ENCODE peak calls at places on chromosome 1, in six cellular contexts. S is BE2C, J is ascending aorta, A is astrocyte, I is H1, X is adrenal gland. L is an unnamed sample.

GRCh38 chr1:67371681-67372080 is 58.5 kb downstream of the SERBP1 start:
- DNase-seq in S (no peak), J (no peak), A (peak), I (no peak), X (no peak), L (no peak)

GRCh38 chr1:228162286-228163003 is 3.2 kb upstream of the IBA57 start:
- DNase-seq in S (peak), J (no peak), A (peak), I (no peak), X (peak), L (no peak)

GRCh38 chr1:198024782-198025181 is 107.6 kb downstream of the LHX9 start:
- DNase-seq in S (no peak), J (no peak), A (peak), I (no peak), X (no peak), L (no peak)

GRCh38 chr1:212293579-212293978 is 8.4 kb downstream of the PPP2R5A start:
- DNase-seq in S (no peak), J (no peak), A (no peak), I (no peak), X (no peak), L (no peak)

GRCh38 chr1:219927956-219928790 is at the start of gene SLC30A10:
- DNase-seq in S (peak), J (no peak), A (peak), I (peak), X (no peak), L (no peak)

GRCh38 chr1:79966438-79966837 is 959.9 kb upstream of the ADGRL4 start:
- DNase-seq in S (no peak), J (no peak), A (no peak), I (no peak), X (no peak), L (no peak)

GRCh38 chr1:215114154-215114933 is 31.8 kb downstream of the KCNK2 start:
- DNase-seq in S (no peak), J (no peak), A (peak), I (no peak), X (no peak), L (no peak)

GRCh38 chr1:185144233-185144632 is 12.5 kb downstream of the TRMT1L start:
- DNase-seq in S (no peak), J (no peak), A (peak), I (no peak), X (no peak), L (no peak)

GRCh38 chr1:209430821-209431259 is 152.7 kb upstream of the CAMK1G start:
- DNase-seq in S (no peak), J (no peak), A (no peak), I (no peak), X (no peak), L (no peak)

GRCh38 chr1:61163794-61164193 is 81.4 kb downstream of the NFIA start:
- DNase-seq in S (no peak), J (no peak), A (no peak), I (no peak), X (no peak), L (no peak)

GRCh38 chr1:203327684-203328457 is 22.6 kb downstream of the BTG2 start:
- DNase-seq in S (peak), J (peak), A (peak), I (no peak), X (no peak), L (no peak)

GRCh38 chr1:179366093-179366800 is 476 bp downstream of the AXDND1 start:
- DNase-seq in S (no peak), J (no peak), A (no peak), I (no peak), X (no peak), L (no peak)

GRCh38 chr1:201594575-201595245 is 55.8 kb downstream of the NAV1 start:
- DNase-seq in S (no peak), J (no peak), A (no peak), I (peak), X (no peak), L (no peak)

GRCh38 chr1:165910764-165911421 is 83.5 kb downstream of the UCK2 start:
- DNase-seq in S (no peak), J (no peak), A (no peak), I (no peak), X (peak), L (no peak)

GRCh38 chr1:11134352-11135266 is 34.9 kb upstream of the EXOSC10 start:
- DNase-seq in S (peak), J (no peak), A (peak), I (no peak), X (no peak), L (no peak)

GRCh38 chr1:7313081-7313546 is 458.0 kb upstream of the VAMP3 start:
- DNase-seq in S (peak), J (no peak), A (peak), I (no peak), X (peak), L (no peak)

GRCh38 chr1:41435570-41436178 is 48.8 kb downstream of the EDN2 start:
- DNase-seq in S (peak), J (no peak), A (peak), I (peak), X (no peak), L (no peak)

GRCh38 chr1:236799001-236799400 is 3.9 kb downstream of the MTR start:
- DNase-seq in S (no peak), J (no peak), A (no peak), I (no peak), X (no peak), L (no peak)

GRCh38 chr1:37793773-37794371 is at the start of gene MANEAL:
- DNase-seq in S (peak), J (no peak), A (peak), I (peak), X (peak), L (no peak)

GRCh38 chr1:177171536-177172123 is 872 bp downstream of the BRINP2 start:
- DNase-seq in S (no peak), J (no peak), A (no peak), I (no peak), X (no peak), L (no peak)
- H3K4me3 ChIP-seq in S (no peak), J (peak), A (no peak), I (peak), X (peak), L (no peak)

DNA sequence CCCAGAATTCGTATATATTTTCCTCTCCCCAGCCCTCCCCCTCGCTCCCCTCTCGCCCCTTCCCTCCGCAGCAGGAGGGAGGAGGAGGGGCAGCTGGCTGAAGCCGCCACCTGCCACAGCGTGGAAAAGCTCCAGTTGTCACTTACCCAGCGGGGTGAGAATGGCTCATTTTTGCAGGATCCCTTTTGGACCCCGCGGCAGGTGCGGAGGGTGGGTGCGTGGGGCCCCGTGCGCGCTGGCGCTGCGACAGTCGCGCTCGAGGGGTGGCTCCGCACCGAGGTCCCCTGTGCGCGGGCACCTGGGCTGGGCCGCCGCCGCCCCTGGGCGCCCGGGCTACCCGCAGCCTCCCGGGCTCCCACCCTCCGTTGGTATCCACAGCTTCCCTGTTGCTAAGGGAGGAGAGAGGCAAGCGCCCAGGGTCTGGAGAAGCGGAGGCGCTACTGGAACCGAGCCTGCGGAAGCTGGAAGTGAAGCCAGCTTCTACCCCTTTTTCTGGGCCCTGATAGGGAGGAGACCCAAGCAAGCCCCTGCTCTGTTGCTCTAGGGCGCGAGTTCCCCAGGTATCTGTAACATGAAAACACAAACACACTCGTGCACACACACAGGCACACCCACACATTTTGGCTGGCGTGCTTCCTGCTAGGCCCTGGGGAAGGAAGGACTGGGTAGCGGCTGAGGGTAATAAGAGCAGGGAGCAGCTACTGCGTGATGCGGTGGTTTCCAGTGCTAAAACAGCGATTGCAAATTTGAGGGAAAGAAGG is at the start of gene ERICH3:
- DNase-seq in S (no peak), J (no peak), A (peak), I (peak), X (peak), L (no peak)
- H3K4me3 ChIP-seq in S (no peak), J (peak), A (peak), I (peak), X (peak), L (no peak)

GRCh38 chr1:154870734-154871133 is 653 bp upstream of the KCNN3 start:
- DNase-seq in S (no peak), J (no peak), A (no peak), I (no peak), X (no peak), L (no peak)
- H3K4me3 ChIP-seq in S (no peak), J (peak), A (peak), I (no peak), X (no peak), L (peak)

GRCh38 chr1:43285269-43285986 is at the start of gene C1orf210:
- DNase-seq in S (no peak), J (no peak), A (no peak), I (peak), X (no peak), L (no peak)
- H3K4me3 ChIP-seq in S (no peak), J (no peak), A (no peak), I (peak), X (no peak), L (no peak)

GRCh38 chr1:160646711-160647328 is at the start of gene SLAMF1:
- DNase-seq in S (no peak), J (no peak), A (no peak), I (no peak), X (peak), L (no peak)
- H3K4me3 ChIP-seq in S (no peak), J (no peak), A (no peak), I (no peak), X (no peak), L (no peak)

GRCh38 chr1:23436520-23437354 is 12.2 kb upstream of the TCEA3 start:
- DNase-seq in S (no peak), J (no peak), A (no peak), I (peak), X (peak), L (no peak)
- H3K4me3 ChIP-seq in S (no peak), J (no peak), A (no peak), I (peak), X (no peak), L (no peak)

DNA sequence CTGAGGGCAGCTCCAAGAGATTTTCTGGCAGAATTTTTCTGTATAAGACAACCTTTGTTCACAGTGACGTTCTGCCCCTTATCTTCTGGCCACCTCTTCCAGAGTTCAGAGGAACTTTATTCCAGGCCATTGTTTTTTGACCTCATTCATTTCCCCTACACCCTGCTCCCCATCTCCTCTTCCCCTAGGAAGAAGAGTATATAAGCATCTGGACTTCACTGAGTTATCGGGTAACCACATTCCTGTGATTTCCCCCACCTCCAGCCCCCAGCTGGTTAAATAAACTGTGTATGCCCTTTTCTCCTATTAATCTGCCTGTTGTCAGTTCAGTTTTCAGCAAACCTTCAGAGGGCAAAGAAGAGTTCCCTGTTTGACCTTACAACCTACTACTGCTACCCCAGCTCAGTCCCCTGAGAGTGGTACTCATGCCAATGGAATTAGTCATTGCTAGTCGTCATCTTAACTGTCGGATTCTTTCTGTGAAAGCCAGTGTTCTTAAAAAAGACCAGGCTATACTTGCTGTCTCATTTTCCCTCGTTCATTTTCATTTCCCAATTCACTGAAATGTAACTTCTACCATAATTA is 14.3 kb upstream of the ALG14 start:
- DNase-seq in S (no peak), J (no peak), A (peak), I (no peak), X (no peak), L (no peak)
- H3K4me3 ChIP-seq in S (no peak), J (peak), A (no peak), I (no peak), X (no peak), L (no peak)

GRCh38 chr1:92877792-92878191 is 46.0 kb downstream of the RPL5 start:
- DNase-seq in S (peak), J (no peak), A (peak), I (no peak), X (no peak), L (no peak)
- H3K4me3 ChIP-seq in S (peak), J (no peak), A (no peak), I (no peak), X (no peak), L (no peak)

GRCh38 chr1:24108334-24109165 is 3.4 kb downstream of the MYOM3 start:
- DNase-seq in S (no peak), J (no peak), A (peak), I (no peak), X (peak), L (no peak)

GRCh38 chr1:24111264-24111997 is 504 bp downstream of the MYOM3 start:
- DNase-seq in S (no peak), J (no peak), A (no peak), I (no peak), X (no peak), L (no peak)

GRCh38 chr1:24109166-24109483 is 2.8 kb downstream of the MYOM3 start:
- DNase-seq in S (no peak), J (no peak), A (no peak), I (no peak), X (no peak), L (no peak)

GRCh38 chr1:24110642-24111263 is 1.2 kb downstream of the MYOM3 start:
- DNase-seq in S (peak), J (no peak), A (no peak), I (no peak), X (no peak), L (no peak)

GRCh38 chr1:24109686-24110475 is 2.1 kb downstream of the MYOM3 start:
- DNase-seq in S (no peak), J (no peak), A (no peak), I (no peak), X (no peak), L (no peak)
- H3K4me3 ChIP-seq in S (no peak), J (no peak), A (no peak), I (no peak), X (no peak), L (no peak)